ENCODE peak calls at places on chromosomes 5 and 9, in six cellular contexts. D is transverse colon, Y is esophagus squamous epithelium, I is A549, Z is H54, X is body of pancreas. W is an unnamed sample.
A peak's percentile ranks its signal among the peaks of the same experiment; 100 is the strongest.

GRCh38 chr5:142016576-142016975 is 3.7 kb upstream of the GNPDA1 start:
- DNase-seq in D (no peak), Y (no peak), I (no peak), Z (no peak), X (no peak), W (no peak)

GRCh38 chr5:21784487-21784886 is 1068.7 kb downstream of the CDH12 start:
- DNase-seq in D (no peak), Y (no peak), I (no peak), Z (no peak), X (no peak), W (no peak)

GRCh38 chr9:22008662-22009562 is at the start of gene CDKN2B:
- DNase-seq in D (peak; percentile 97), Y (peak; percentile 27), I (no peak), Z (no peak), X (peak; percentile 94), W (peak; percentile 96)

GRCh38 chr9:6973762-6974161 is 216.0 kb downstream of the KDM4C start:
- DNase-seq in D (no peak), Y (no peak), I (no peak), Z (no peak), X (no peak), W (no peak)

GRCh38 chr5:180119886-180120220 is 48.3 kb upstream of the RNF130 start:
- DNase-seq in D (no peak), Y (no peak), I (no peak), Z (no peak), X (no peak), W (no peak)

GRCh38 chr5:90875456-90875855 is 316.9 kb downstream of the ADGRV1 start:
- DNase-seq in D (no peak), Y (no peak), I (no peak), Z (no peak), X (no peak), W (no peak)

GRCh38 chr9:98960409-98960808 is 16.7 kb downstream of the COL15A1 start:
- DNase-seq in D (no peak), Y (no peak), I (no peak), Z (no peak), X (peak; percentile 22), W (no peak)

GRCh38 chr5:177452688-177453638 is 6.3 kb downstream of the PRR7 start:
- DNase-seq in D (no peak), Y (no peak), I (no peak), Z (peak; percentile 75), X (no peak), W (no peak)

GRCh38 chr5:79990598-79991507 is at the start of gene MTX3:
- DNase-seq in D (peak; percentile 83), Y (peak; percentile 49), I (peak; percentile 86), Z (peak; percentile 70), X (peak; percentile 77), W (peak; percentile 95)

GRCh38 chr9:111974092-111974681 is 77.6 kb downstream of the UGCG start:
- DNase-seq in D (no peak), Y (no peak), I (no peak), Z (no peak), X (peak; percentile 76), W (no peak)

GRCh38 chr9:77544491-77545000 is 103.6 kb downstream of the GNA14 start:
- DNase-seq in D (no peak), Y (no peak), I (no peak), Z (no peak), X (no peak), W (no peak)

GRCh38 chr5:51657340-51658240 is 274.3 kb downstream of the ISL1 start:
- DNase-seq in D (no peak), Y (no peak), I (no peak), Z (no peak), X (no peak), W (no peak)

GRCh38 chr5:97657239-97657638 is 474.2 kb upstream of the RIOK2 start:
- DNase-seq in D (no peak), Y (no peak), I (no peak), Z (no peak), X (no peak), W (no peak)

GRCh38 chr9:87260171-87260570 is 237.5 kb upstream of the DAPK1 start:
- DNase-seq in D (no peak), Y (no peak), I (no peak), Z (no peak), X (no peak), W (no peak)

GRCh38 chr9:94717656-94718225 is 8.8 kb upstream of the AOPEP start:
- DNase-seq in D (no peak), Y (no peak), I (no peak), Z (no peak), X (no peak), W (no peak)

GRCh38 chr9:132026932-132027585 is 52.6 kb downstream of the MED27 start:
- DNase-seq in D (no peak), Y (no peak), I (no peak), Z (peak; percentile 55), X (no peak), W (no peak)

GRCh38 chr5:169009171-169009570 is 291.8 kb downstream of the SLIT3 start:
- DNase-seq in D (no peak), Y (no peak), I (peak; percentile 74), Z (no peak), X (no peak), W (no peak)

GRCh38 chr5:124652514-124652819 is 94.0 kb downstream of the ZNF608 start:
- DNase-seq in D (no peak), Y (no peak), I (no peak), Z (no peak), X (no peak), W (no peak)

DNA sequence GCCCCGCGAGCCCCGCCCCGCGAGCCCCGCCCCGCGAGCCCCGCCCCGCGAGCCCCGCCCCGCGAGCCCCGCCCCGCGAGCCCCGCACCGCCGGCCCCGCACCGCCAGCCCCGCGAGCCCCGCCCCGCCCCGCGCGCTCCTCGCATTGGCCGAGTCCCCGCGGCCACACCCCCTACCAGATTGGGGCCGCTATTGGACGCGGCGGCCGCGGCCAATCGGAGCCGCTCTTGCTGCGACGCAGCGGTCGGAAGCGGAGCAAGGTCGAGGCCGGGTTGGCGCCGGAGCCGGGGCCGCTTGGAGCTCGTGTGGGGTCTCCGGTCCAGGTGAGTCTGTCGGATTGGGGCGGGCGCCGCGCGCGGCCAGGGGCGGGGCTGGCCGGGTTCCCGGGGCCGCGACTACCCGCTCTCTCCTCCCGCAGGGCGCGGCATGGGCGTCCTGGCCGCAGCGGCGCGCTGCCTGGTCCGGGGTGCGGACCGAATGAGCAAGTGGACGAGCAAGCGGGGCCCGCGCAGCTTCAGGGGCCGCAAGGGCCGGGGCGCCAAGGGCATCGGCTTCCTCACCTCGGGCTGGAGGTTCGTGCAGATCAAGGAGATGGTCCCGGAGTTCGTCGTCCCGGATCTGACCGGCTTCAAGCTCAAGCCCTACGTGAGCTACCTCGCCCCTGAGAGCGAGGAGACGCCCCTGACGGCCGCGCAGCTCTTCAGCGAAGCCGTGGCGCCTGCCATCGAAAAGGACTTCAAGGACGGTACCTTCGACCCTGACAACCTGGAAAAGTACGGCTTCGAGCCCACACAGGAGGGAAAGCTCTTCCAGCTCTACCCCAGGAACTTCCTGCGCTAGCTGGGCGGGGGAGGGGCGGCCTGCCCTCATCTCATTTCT is at the start of gene MRPL41:
- DNase-seq in D (peak; percentile 95), Y (peak; percentile 45), I (peak; percentile 87), Z (peak; percentile 98), X (peak; percentile 87), W (peak; percentile 93)
- TF ChIP-seq POLR2A in D (peak; percentile 82), Y (peak; percentile 74), I (peak; percentile 78), Z (peak; percentile 74), X (peak; percentile 59), W (peak; percentile 80)

DNA sequence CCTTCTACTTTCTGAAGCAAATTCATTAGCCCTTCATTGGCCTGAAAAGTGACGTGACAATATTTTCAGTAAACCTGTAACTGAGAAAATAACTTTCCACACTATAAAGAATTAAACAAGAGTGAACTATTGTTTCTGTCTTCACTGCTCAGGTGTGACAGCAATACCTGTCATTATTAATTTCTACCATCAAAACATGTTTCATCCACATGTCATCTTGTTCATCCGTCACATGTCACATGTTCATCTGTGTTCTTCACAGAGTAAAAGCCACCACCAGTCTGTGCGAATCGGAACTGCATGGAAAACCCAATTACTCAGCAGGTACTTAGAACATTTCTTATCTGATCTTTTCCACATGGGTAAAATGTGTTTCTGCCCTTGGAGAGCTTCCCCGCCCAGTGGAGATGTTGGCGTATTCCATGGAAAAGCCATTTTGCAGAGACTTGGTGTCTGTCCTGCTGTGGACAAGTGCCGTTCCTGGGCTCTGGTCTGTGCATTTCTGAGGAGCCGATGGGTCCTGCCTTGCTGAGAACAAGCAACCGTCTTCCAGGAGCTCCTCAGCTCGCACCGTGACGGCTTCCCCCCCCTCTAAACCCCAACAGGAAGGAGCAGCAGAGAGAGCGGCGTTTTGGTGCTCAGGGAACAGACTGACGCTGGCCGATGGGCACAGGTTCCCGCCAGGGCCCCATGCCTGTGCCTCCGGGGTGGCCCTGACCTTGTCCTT is 10.6 kb upstream of the EXOC3 start:
- DNase-seq in D (no peak), Y (no peak), I (no peak), Z (no peak), X (no peak), W (no peak)
- TF ChIP-seq POLR2A in D (no peak), Y (no peak), I (no peak), Z (no peak), X (no peak), W (no peak)

DNA sequence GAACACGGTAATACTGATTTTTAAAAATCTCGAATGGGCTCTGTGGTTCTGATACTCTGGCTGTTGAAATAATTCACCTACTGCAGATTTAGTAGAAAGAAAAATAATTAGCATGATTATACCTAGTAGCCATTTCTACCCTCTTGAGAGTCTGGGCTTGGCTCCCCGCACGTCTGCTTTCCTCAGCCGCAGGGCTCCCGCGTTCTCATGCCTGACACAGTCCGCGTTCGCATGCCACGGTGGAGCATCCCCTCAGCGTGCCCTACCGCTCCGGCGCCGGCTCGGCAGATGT is 887 bp upstream of the GPBP1 start:
- DNase-seq in D (no peak), Y (no peak), I (no peak), Z (no peak), X (no peak), W (no peak)
- TF ChIP-seq POLR2A in D (no peak), Y (no peak), I (no peak), Z (no peak), X (no peak), W (no peak)

GRCh38 chr9:81141952-81142351 is 547.4 kb downstream of the TLE1 start:
- DNase-seq in D (no peak), Y (no peak), I (no peak), Z (no peak), X (no peak), W (no peak)

GRCh38 chr9:81132318-81132717 is 557.0 kb downstream of the TLE1 start:
- DNase-seq in D (no peak), Y (no peak), I (no peak), Z (no peak), X (no peak), W (no peak)

GRCh38 chr9:81132796-81133195 is 556.6 kb downstream of the TLE1 start:
- DNase-seq in D (no peak), Y (no peak), I (no peak), Z (no peak), X (no peak), W (peak; percentile 62)

DNA sequence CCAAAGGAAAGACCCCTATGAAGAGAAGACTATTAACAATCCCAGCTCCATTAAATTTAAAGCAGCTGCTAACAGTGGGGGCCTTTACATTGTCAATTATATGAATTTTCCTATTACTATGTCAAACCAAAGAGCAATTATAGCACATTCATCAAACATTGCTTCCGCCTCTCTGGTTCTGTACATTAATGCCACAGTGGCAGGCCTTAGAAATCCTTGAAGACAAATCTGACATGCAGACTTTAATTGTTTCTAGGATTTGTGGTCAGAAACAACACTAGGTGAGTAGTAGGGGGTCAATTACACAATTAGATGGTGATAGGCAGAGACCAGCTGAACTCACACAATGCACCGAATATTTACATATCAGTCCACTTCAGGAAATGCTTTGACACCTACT is 551.2 kb downstream of the TLE1 start:
- DNase-seq in D (no peak), Y (no peak), I (no peak), Z (no peak), X (no peak), W (no peak)
- TF ChIP-seq POLR2A in D (no peak), Y (no peak), I (no peak), Z (no peak), X (no peak), W (no peak)

W was measured in esophagus muscularis mucosa.